ENCODE peak calls at places on chromosomes 2 and 18, in seven cellular contexts. P, J, O, Q, F, L and C are unnamed samples.

GRCh38 chr18:75638223-75638596 is 210.7 kb upstream of the SMIM21 start:
- DNase-seq in P (no peak), J (no peak), O (peak), Q (peak), F (no peak), L (peak), C (peak)

GRCh38 chr18:5772706-5773105 is 122.6 kb downstream of the TMEM200C start:
- DNase-seq in P (no peak), J (no peak), O (no peak), Q (no peak), F (no peak), L (no peak), C (no peak)

GRCh38 chr2:104852161-104852689 is 1.7 kb upstream of the POU3F3 start:
- DNase-seq in P (peak), J (no peak), O (peak), Q (no peak), F (no peak), L (peak), C (no peak)

GRCh38 chr2:42424033-42424432 is 63.0 kb upstream of the COX7A2L start:
- DNase-seq in P (no peak), J (no peak), O (no peak), Q (peak), F (no peak), L (no peak), C (no peak)

GRCh38 chr18:26004827-26005226 is 85.6 kb downstream of the SS18 start:
- DNase-seq in P (no peak), J (no peak), O (no peak), Q (no peak), F (no peak), L (no peak), C (no peak)

GRCh38 chr2:36544638-36545338 is 53.2 kb downstream of the FEZ2 start:
- DNase-seq in P (no peak), J (no peak), O (no peak), Q (peak), F (no peak), L (no peak), C (no peak)

GRCh38 chr2:236749346-236749745 is 179.7 kb downstream of the ACKR3 start:
- DNase-seq in P (no peak), J (no peak), O (no peak), Q (peak), F (no peak), L (no peak), C (no peak)

GRCh38 chr2:85175369-85176299 is 42.4 kb downstream of the TCF7L1 start:
- DNase-seq in P (no peak), J (no peak), O (peak), Q (peak), F (no peak), L (no peak), C (no peak)

GRCh38 chr2:190911813-190912212 is 31.2 kb downstream of the GLS start:
- DNase-seq in P (peak), J (no peak), O (peak), Q (no peak), F (no peak), L (no peak), C (no peak)

GRCh38 chr2:98739020-98739419 is 8.1 kb upstream of the MGAT4A start:
- DNase-seq in P (no peak), J (no peak), O (no peak), Q (no peak), F (no peak), L (no peak), C (no peak)